ENCODE peak calls at places on chromosome 6, in five cellular contexts. One of them, this sample, is unnamed.

GRCh38 chr6:2396856-2397640 is 151.6 kb upstream of the GMDS start:
- DNase-seq in NCI-H69: peak; percentile 66
- DNase-seq in A673: no peak
- DNase-seq in NT2/D1: no peak
- DNase-seq in astrocyte of the spinal cord: peak; percentile 73
- DNase-seq in this sample: no peak

GRCh38 chr6:134750669-134751068 is 199.2 kb downstream of the ALDH8A1 start:
- DNase-seq in NCI-H69: peak; percentile 70
- DNase-seq in A673: peak; percentile 63
- DNase-seq in NT2/D1: no peak
- DNase-seq in astrocyte of the spinal cord: peak; percentile 25
- DNase-seq in this sample: no peak

GRCh38 chr6:67221226-67221625 is 1413.9 kb upstream of the ADGRB3 start:
- DNase-seq in NCI-H69: no peak
- DNase-seq in A673: peak; percentile 11
- DNase-seq in NT2/D1: no peak
- DNase-seq in astrocyte of the spinal cord: no peak
- DNase-seq in this sample: no peak

GRCh38 chr6:164048840-164049239 is 634.3 kb downstream of the QKI start:
- DNase-seq in NCI-H69: no peak
- DNase-seq in A673: no peak
- DNase-seq in NT2/D1: no peak
- DNase-seq in astrocyte of the spinal cord: no peak
- DNase-seq in this sample: no peak

GRCh38 chr6:168194732-168195565 is 115.9 kb upstream of the FRMD1 start:
- DNase-seq in NCI-H69: no peak
- DNase-seq in A673: no peak
- DNase-seq in NT2/D1: no peak
- DNase-seq in astrocyte of the spinal cord: no peak
- DNase-seq in this sample: no peak

GRCh38 chr6:151494235-151494950 is 576 bp downstream of the CCDC170 start:
- DNase-seq in NCI-H69: peak; percentile 70
- DNase-seq in A673: peak; percentile 53
- DNase-seq in NT2/D1: no peak
- DNase-seq in astrocyte of the spinal cord: peak; percentile 53
- DNase-seq in this sample: peak; percentile 52

GRCh38 chr6:33976425-33977360 is 169.2 kb downstream of the GRM4 start:
- DNase-seq in NCI-H69: no peak
- DNase-seq in A673: no peak
- DNase-seq in NT2/D1: no peak
- DNase-seq in astrocyte of the spinal cord: no peak
- DNase-seq in this sample: no peak

GRCh38 chr6:159060107-159060506 is 15.3 kb upstream of the TAGAP start:
- DNase-seq in NCI-H69: no peak
- DNase-seq in A673: no peak
- DNase-seq in NT2/D1: no peak
- DNase-seq in astrocyte of the spinal cord: no peak
- DNase-seq in this sample: no peak

GRCh38 chr6:81138236-81138635 is 614.2 kb downstream of the TENT5A start:
- DNase-seq in NCI-H69: peak; percentile 94
- DNase-seq in A673: peak; percentile 10
- DNase-seq in NT2/D1: no peak
- DNase-seq in astrocyte of the spinal cord: no peak
- DNase-seq in this sample: no peak

GRCh38 chr6:36545767-36546663 is 1.3 kb downstream of the STK38 start:
- DNase-seq in NCI-H69: peak; percentile 64
- DNase-seq in A673: peak; percentile 15
- DNase-seq in NT2/D1: no peak
- DNase-seq in astrocyte of the spinal cord: peak; percentile 48
- DNase-seq in this sample: no peak

GRCh38 chr6:1726341-1726763 is 116.6 kb downstream of the FOXC1 start:
- DNase-seq in NCI-H69: peak; percentile 95
- DNase-seq in A673: no peak
- DNase-seq in NT2/D1: no peak
- DNase-seq in astrocyte of the spinal cord: no peak
- DNase-seq in this sample: no peak

GRCh38 chr6:2743280-2744205 is 7.2 kb downstream of the MYLK4 start:
- DNase-seq in NCI-H69: no peak
- DNase-seq in A673: no peak
- DNase-seq in NT2/D1: no peak
- DNase-seq in astrocyte of the spinal cord: no peak
- DNase-seq in this sample: no peak

GRCh38 chr6:13425971-13426931 is 61.1 kb downstream of the GFOD1 start:
- DNase-seq in NCI-H69: no peak
- DNase-seq in A673: no peak
- DNase-seq in NT2/D1: no peak
- DNase-seq in astrocyte of the spinal cord: peak; percentile 52
- DNase-seq in this sample: no peak

GRCh38 chr6:160238234-160238633 is 20.4 kb downstream of the SLC22A2 start:
- DNase-seq in NCI-H69: no peak
- DNase-seq in A673: no peak
- DNase-seq in NT2/D1: no peak
- DNase-seq in astrocyte of the spinal cord: no peak
- DNase-seq in this sample: no peak

GRCh38 chr6:95923518-95923917 is 92.3 kb upstream of the FUT9 start:
- DNase-seq in NCI-H69: peak; percentile 39
- DNase-seq in A673: peak; percentile 52
- DNase-seq in NT2/D1: no peak
- DNase-seq in astrocyte of the spinal cord: no peak
- DNase-seq in this sample: no peak

GRCh38 chr6:169905041-169905807 is 153.8 kb downstream of the ERMARD start:
- DNase-seq in NCI-H69: peak; percentile 46
- DNase-seq in A673: no peak
- DNase-seq in NT2/D1: no peak
- DNase-seq in astrocyte of the spinal cord: peak; percentile 62
- DNase-seq in this sample: peak; percentile 11

GRCh38 chr6:15329154-15329781 is 83.4 kb downstream of the JARID2 start:
- DNase-seq in NCI-H69: peak; percentile 62
- DNase-seq in A673: peak; percentile 85
- DNase-seq in NT2/D1: no peak
- DNase-seq in astrocyte of the spinal cord: peak; percentile 93
- DNase-seq in this sample: no peak

GRCh38 chr6:143414769-143415168 is 35.7 kb downstream of the ADAT2 start:
- DNase-seq in NCI-H69: no peak
- DNase-seq in A673: no peak
- DNase-seq in NT2/D1: no peak
- DNase-seq in astrocyte of the spinal cord: no peak
- DNase-seq in this sample: no peak

GRCh38 chr6:7691675-7692452 is 34.0 kb upstream of the BMP6 start:
- DNase-seq in NCI-H69: peak; percentile 76
- DNase-seq in A673: no peak
- DNase-seq in NT2/D1: peak; percentile 15
- DNase-seq in astrocyte of the spinal cord: peak; percentile 61
- DNase-seq in this sample: no peak

GRCh38 chr6:11043961-11044711 is at the start of gene ELOVL2:
- DNase-seq in NCI-H69: peak; percentile 86
- DNase-seq in A673: peak; percentile 65
- DNase-seq in NT2/D1: no peak
- DNase-seq in astrocyte of the spinal cord: peak; percentile 24
- DNase-seq in this sample: no peak

GRCh38 chr6:170150590-170150945 is 140.3 kb downstream of the DLL1 start:
- DNase-seq in NCI-H69: no peak
- DNase-seq in A673: no peak
- DNase-seq in NT2/D1: no peak
- DNase-seq in astrocyte of the spinal cord: no peak
- DNase-seq in this sample: no peak